ENCODE peak calls at places on chromosomes 4 and X, in nine cellular contexts. T is ovary, V is Peyer's patch, L is heart left ventricle, S is adrenal gland, H is tibial nerve, K is prostate gland, D is GM12892, E is HCT116. R is an unnamed sample.

GRCh38 chrX:35726176-35726575 is 72.0 kb upstream of the MAGEB16 start:
- DNase-seq in T (no peak), V (no peak), L (no peak), S (no peak), H (no peak), K (no peak), D (no peak), E (no peak), R (no peak)

GRCh38 chr4:77385124-77385969 is 220.3 kb upstream of the CXCL13 start:
- DNase-seq in T (peak; percentile 30), V (peak; percentile 60), L (peak; percentile 60), S (peak; percentile 85), H (peak; percentile 59), K (peak; percentile 71), D (no peak), E (peak; percentile 54), R (no peak)

GRCh38 chrX:107924136-107924746 is 57.9 kb downstream of the TEX13B start:
- DNase-seq in T (no peak), V (no peak), L (no peak), S (no peak), H (no peak), K (no peak), D (no peak), E (no peak), R (no peak)

GRCh38 chr4:56746639-56747038 is 65.5 kb upstream of the HOPX start:
- DNase-seq in T (no peak), V (no peak), L (no peak), S (no peak), H (no peak), K (no peak), D (no peak), E (no peak), R (no peak)

GRCh38 chrX:37378399-37378798 is 29.2 kb downstream of the PRRG1 start:
- DNase-seq in T (no peak), V (no peak), L (no peak), S (no peak), H (peak; percentile 5), K (no peak), D (no peak), E (no peak), R (no peak)

GRCh38 chrX:80578518-80579105 is 158.4 kb downstream of the TENT5D start:
- DNase-seq in T (no peak), V (no peak), L (no peak), S (no peak), H (no peak), K (no peak), D (no peak), E (peak; percentile 10), R (no peak)

GRCh38 chrX:127259742-127260141 is 440.2 kb downstream of the PRR32 start:
- DNase-seq in T (no peak), V (no peak), L (no peak), S (no peak), H (no peak), K (no peak), D (no peak), E (no peak), R (no peak)

GRCh38 chrX:106203315-106203714 is 35.2 kb downstream of the PWWP3B start:
- DNase-seq in T (no peak), V (no peak), L (no peak), S (no peak), H (no peak), K (no peak), D (no peak), E (no peak), R (no peak)

GRCh38 chr4:78428996-78429395 is 122.6 kb upstream of the ANXA3 start:
- DNase-seq in T (no peak), V (no peak), L (no peak), S (no peak), H (no peak), K (no peak), D (no peak), E (no peak), R (no peak)

GRCh38 chrX:109774706-109775105 is 41.6 kb upstream of the ACSL4 start:
- DNase-seq in T (no peak), V (no peak), L (no peak), S (peak; percentile 50), H (peak; percentile 10), K (no peak), D (peak; percentile 21), E (no peak), R (no peak)

GRCh38 chr4:2402053-2402452 is 16.4 kb downstream of the ZFYVE28 start:
- DNase-seq in T (peak; percentile 70), V (peak; percentile 92), L (peak; percentile 64), S (peak; percentile 96), H (no peak), K (peak; percentile 67), D (no peak), E (no peak), R (peak; percentile 94)

GRCh38 chr4:108058685-108059440 is 69.2 kb downstream of the HADH start:
- DNase-seq in T (no peak), V (no peak), L (no peak), S (no peak), H (no peak), K (peak; percentile 26), D (no peak), E (peak; percentile 68), R (no peak)

GRCh38 chr4:164779811-164780216 is 25.9 kb downstream of the SMIM31 start:
- DNase-seq in T (no peak), V (no peak), L (no peak), S (peak; percentile 56), H (no peak), K (peak; percentile 15), D (no peak), E (peak; percentile 41), R (no peak)

GRCh38 chr4:46386570-46386969 is 3.4 kb downstream of the GABRA2 start:
- DNase-seq in T (no peak), V (no peak), L (no peak), S (no peak), H (no peak), K (no peak), D (no peak), E (no peak), R (no peak)

GRCh38 chr4:106315476-106315967 is 487 bp downstream of the TBCK start:
- DNase-seq in T (no peak), V (no peak), L (no peak), S (no peak), H (no peak), K (peak; percentile 39), D (no peak), E (no peak), R (no peak)

GRCh38 chr4:85495621-85496020 is 20.7 kb downstream of the ARHGAP24 start:
- DNase-seq in T (no peak), V (no peak), L (no peak), S (no peak), H (no peak), K (no peak), D (no peak), E (no peak), R (no peak)

GRCh38 chrX:56764153-56764974 is 35.3 kb downstream of the NBDY start:
- DNase-seq in T (peak; percentile 80), V (peak; percentile 25), L (peak; percentile 59), S (peak; percentile 80), H (peak; percentile 54), K (peak; percentile 31), D (no peak), E (peak; percentile 19), R (peak; percentile 55)

GRCh38 chr4:48068182-48068581 is 51.6 kb downstream of the NIPAL1 start:
- DNase-seq in T (no peak), V (no peak), L (no peak), S (no peak), H (no peak), K (no peak), D (no peak), E (no peak), R (no peak)

GRCh38 chr4:4317496-4318232 is 27.6 kb downstream of the ZBTB49 start:
- DNase-seq in T (no peak), V (no peak), L (no peak), S (peak; percentile 3), H (no peak), K (no peak), D (no peak), E (no peak), R (no peak)
- TF ChIP-seq POLR2A in T (no peak), V (no peak), L (no peak), S (no peak), H (no peak), K (no peak), D (no peak), E (no peak), R (no peak)

DNA sequence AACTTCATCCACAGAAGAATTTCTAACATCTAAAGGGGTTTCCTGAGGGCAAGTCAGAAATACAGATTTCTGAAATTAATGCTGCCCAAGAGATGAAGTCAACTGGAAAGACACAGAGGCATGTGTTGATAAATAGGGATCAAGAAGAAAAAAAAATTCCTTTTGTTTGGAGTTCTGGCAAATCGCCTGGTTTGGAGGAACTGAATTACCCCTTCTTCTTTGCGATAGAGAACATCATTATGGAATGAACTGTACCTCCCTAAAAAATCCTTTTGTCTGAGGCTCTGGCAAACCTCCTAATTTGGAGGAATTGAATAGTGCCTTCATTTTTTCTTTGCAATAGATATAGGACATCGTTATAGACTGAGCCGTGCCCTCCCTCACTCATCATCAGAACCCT is 200.9 kb downstream of the DHRSX start:
- DNase-seq in T (no peak), V (no peak), L (no peak), S (no peak), H (no peak), K (no peak), D (no peak), E (no peak), R (no peak)
- TF ChIP-seq POLR2A in T (no peak), V (no peak), L (no peak), S (no peak), H (no peak), K (no peak), D (no peak), E (no peak), R (no peak)

DNA sequence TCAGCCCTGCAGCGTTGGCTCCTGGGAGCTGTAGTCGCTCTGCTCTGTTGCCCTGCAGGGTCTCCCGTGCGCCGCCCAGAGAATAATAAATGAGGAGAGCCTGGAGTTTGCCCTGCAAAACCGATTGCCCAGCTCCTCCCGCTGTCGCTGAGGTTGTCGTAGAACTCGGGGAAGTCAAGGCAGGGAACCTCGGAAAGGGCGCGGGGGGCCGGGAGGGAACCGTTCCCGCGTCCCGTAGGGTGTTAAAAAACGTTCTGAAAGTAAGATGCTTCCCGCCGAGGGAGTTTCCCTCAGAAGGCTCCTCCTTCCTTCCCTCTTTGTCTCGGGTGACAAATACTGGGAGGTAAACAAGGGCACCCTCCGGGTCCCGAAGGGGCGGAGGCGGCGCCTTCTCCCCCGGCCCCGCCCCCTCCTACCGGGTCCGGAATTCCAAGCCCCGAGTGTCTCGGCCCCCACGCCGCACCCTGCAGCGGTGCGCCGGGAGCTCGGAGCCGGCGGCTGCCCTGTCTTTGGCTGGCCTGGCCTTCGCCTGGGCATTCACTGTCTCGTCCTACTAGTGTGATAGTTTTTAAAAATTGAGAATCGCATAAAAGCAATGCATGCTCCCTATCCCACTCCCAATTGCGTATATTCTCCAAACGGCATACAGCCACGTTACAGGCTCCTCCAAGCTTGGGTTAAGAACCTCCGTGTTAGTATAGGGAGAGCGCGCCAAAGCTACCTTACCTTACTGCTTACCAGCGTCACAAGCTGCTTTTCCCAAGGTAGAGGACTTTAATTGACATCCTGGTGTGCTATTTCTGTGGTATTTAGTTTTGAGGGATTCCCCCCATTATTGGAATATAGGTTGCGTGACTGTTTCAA is 965 bp upstream of the HMGB2 start:
- DNase-seq in T (peak; percentile 39), V (peak; percentile 83), L (peak; percentile 70), S (peak; percentile 73), H (no peak), K (peak; percentile 60), D (peak; percentile 50), E (peak; percentile 79), R (no peak)
- TF ChIP-seq POLR2A in T (no peak), V (peak; percentile 41), L (no peak), S (no peak), H (peak; percentile 21), K (no peak), D (no peak), E (peak; percentile 93), R (no peak)

GRCh38 chr4:62512271-62512670 is 1312.1 kb downstream of the ADGRL3 start:
- DNase-seq in T (no peak), V (no peak), L (no peak), S (no peak), H (no peak), K (no peak), D (no peak), E (no peak), R (no peak)
- TF ChIP-seq POLR2A in T (no peak), V (no peak), L (no peak), S (no peak), H (no peak), K (no peak), D (no peak), E (no peak), R (no peak)